ENCODE peak calls at places on chromosomes 11 and 22, in six cellular contexts. Q is hepatic stellate cell; I is NCI-H1092 treated with DMSO at 0.1 percent for 48 hours; B is tibial nerve; P is CD4-positive, CD25-positive, alpha-beta regulatory T cell; N is GM06990. U is an unnamed sample.

GRCh38 chr11:59746111-59746510 is 9.1 kb upstream of the STX3 start:
- DNase-seq in I (no peak), N (no peak), Q (no peak), P (no peak), B (no peak), U (no peak)

GRCh38 chr11:106173291-106173690 is 95.8 kb downstream of the AASDHPPT start:
- DNase-seq in P (no peak), Q (no peak), I (no peak), N (no peak), B (no peak), U (no peak)

GRCh38 chr11:44033411-44033850 is 14.3 kb upstream of the ACCSL start:
- DNase-seq in N (no peak), I (no peak), B (no peak), Q (no peak), P (no peak), U (no peak)

GRCh38 chr22:30226192-30226832 is 20.2 kb downstream of the LIF start:
- DNase-seq in N (no peak), Q (no peak), I (no peak), B (no peak), P (no peak), U (no peak)

GRCh38 chr11:73257342-73258103 is 14.6 kb upstream of the P2RY6 start:
- DNase-seq in B (no peak), Q (peak), I (no peak), N (no peak), P (no peak), U (no peak)

GRCh38 chr22:30290679-30291333 is 1.5 kb upstream of the CASTOR1 start:
- DNase-seq in I (peak), Q (peak), P (no peak), N (no peak), B (peak), U (no peak)

GRCh38 chr11:79472736-79473536 is 32.1 kb upstream of the TENM4 start:
- DNase-seq in N (no peak), I (no peak), Q (no peak), P (no peak), B (no peak), U (no peak)

GRCh38 chr22:48477031-48477721 is 1350.5 kb downstream of the BRD1 start:
- DNase-seq in Q (no peak), P (no peak), B (peak), I (no peak), N (no peak), U (no peak)

GRCh38 chr22:20319041-20319744 is 667 bp downstream of the DGCR6L start:
- DNase-seq in Q (no peak), I (peak), N (no peak), P (no peak), B (no peak), U (no peak)

GRCh38 chr11:74288161-74288560 is 23.3 kb downstream of the P4HA3 start:
- DNase-seq in B (no peak), I (no peak), P (no peak), N (no peak), Q (peak), U (no peak)

GRCh38 chr11:108697872-108698473 is 33.1 kb downstream of the DDX10 start:
- DNase-seq in N (peak), I (peak), B (no peak), P (peak), Q (peak), U (peak)

GRCh38 chr11:3736816-3737215 is 60.5 kb downstream of the NUP98 start:
- DNase-seq in B (no peak), N (no peak), P (no peak), I (no peak), Q (no peak), U (no peak)

GRCh38 chr11:116935089-116935488 is 97.7 kb upstream of the APOA1 start:
- DNase-seq in I (no peak), P (no peak), N (no peak), B (no peak), Q (no peak), U (no peak)

GRCh38 chr11:12019337-12019736 is 10.9 kb upstream of the DKK3 start:
- DNase-seq in B (no peak), N (no peak), Q (no peak), P (no peak), I (no peak), U (no peak)

GRCh38 chr11:12467610-12468009 is 90.2 kb downstream of the PARVA start:
- DNase-seq in I (no peak), Q (no peak), B (no peak), N (no peak), P (no peak), U (no peak)

GRCh38 chr11:78371221-78371899 is 46.3 kb downstream of the GAB2 start:
- DNase-seq in N (no peak), I (peak), B (no peak), P (no peak), Q (no peak), U (no peak)

GRCh38 chr11:133402551-133402950 is 129.8 kb downstream of the OPCML start:
- DNase-seq in Q (no peak), N (no peak), I (no peak), B (no peak), P (no peak), U (no peak)

GRCh38 chr11:22225190-22225589 is 32.3 kb downstream of the ANO5 start:
- DNase-seq in N (no peak), I (no peak), Q (no peak), P (no peak), B (no peak), U (no peak)

GRCh38 chr22:47116426-47117341 is 354.2 kb downstream of the TBC1D22A start:
- DNase-seq in B (no peak), N (no peak), P (no peak), I (no peak), Q (no peak), U (no peak)

U was measured in GM10248.